ENCODE peak calls at places on chromosome 19, in eight cellular contexts. Y is spleen, X is A549, K is ascending aorta, M is tibial nerve, G is neural progenitor cell, T is pancreas, W is WERI-Rb-1. D is an unnamed sample.

GRCh38 chr19:2634228-2634951 is 68.1 kb downstream of the GNG7 start:
- DNase-seq in G (no peak), M (peak; percentile 40), W (no peak), Y (peak; percentile 85), K (no peak), T (no peak), X (no peak), D (no peak)

GRCh38 chr19:5292453-5292842 is 48.2 kb downstream of the PTPRS start:
- DNase-seq in M (peak; percentile 27), W (peak; percentile 69), T (no peak), G (no peak), K (no peak), X (no peak), Y (no peak), D (no peak)

GRCh38 chr19:33063356-33064116 is 1.2 kb downstream of the RHPN2 start:
- DNase-seq in Y (no peak), G (peak; percentile 52), T (peak; percentile 36), M (no peak), X (peak; percentile 67), W (peak; percentile 63), K (no peak), D (no peak)

GRCh38 chr19:47623151-47623920 is 14.4 kb downstream of the BICRA start:
- DNase-seq in K (no peak), M (no peak), X (no peak), G (no peak), T (no peak), Y (no peak), W (no peak), D (no peak)

GRCh38 chr19:52660981-52661380 is 22.8 kb upstream of the ZNF83 start:
- DNase-seq in G (no peak), W (no peak), M (no peak), Y (no peak), K (no peak), X (no peak), T (no peak), D (no peak)

GRCh38 chr19:52941941-52942370 is 18.7 kb upstream of the ZNF888 start:
- DNase-seq in G (peak; percentile 68), W (peak; percentile 55), T (peak; percentile 39), M (peak; percentile 18), Y (peak; percentile 85), K (no peak), X (no peak), D (peak; percentile 85)

GRCh38 chr19:2962018-2962670 is 15.2 kb upstream of the TLE6 start:
- DNase-seq in M (peak; percentile 95), T (no peak), K (no peak), G (peak; percentile 95), W (peak; percentile 56), Y (no peak), X (peak; percentile 66), D (no peak)

GRCh38 chr19:33348301-33349010 is 25.1 kb upstream of the CEBPG start:
- DNase-seq in T (no peak), K (no peak), M (no peak), X (no peak), Y (no peak), W (no peak), G (no peak), D (no peak)

GRCh38 chr19:49614096-49614857 is 23.3 kb downstream of the PRR12 start:
- DNase-seq in G (no peak), K (no peak), W (no peak), M (no peak), T (no peak), X (peak; percentile 78), Y (no peak), D (no peak)

GRCh38 chr19:2371656-2372055 is 11.6 kb downstream of the TMPRSS9 start:
- DNase-seq in K (no peak), M (no peak), X (no peak), T (no peak), G (no peak), Y (no peak), W (no peak), D (no peak)

GRCh38 chr19:18515959-18516358 is 5.9 kb downstream of the ELL start:
- DNase-seq in W (no peak), X (no peak), Y (no peak), K (no peak), T (no peak), M (no peak), G (no peak), D (no peak)
- H3K9me3 ChIP-seq in W (no peaks in the 10 kb centered on the region), X (no peaks in the 10 kb centered on the region), Y (no peaks in the 10 kb centered on the region), K (no peaks in the 10 kb centered on the region), T (no peaks in the 10 kb centered on the region), M (no peaks in the 10 kb centered on the region), G (no peaks in the 10 kb centered on the region), D (no peaks in the 10 kb centered on the region)

GRCh38 chr19:22783651-22784050 is 300 bp downstream of the ZNF99 start:
- DNase-seq in T (no peak), M (no peak), W (peak; percentile 10), K (no peak), Y (no peak), G (no peak), X (no peak), D (no peak)

GRCh38 chr19:22784051-22784450 is at the start of gene ZNF99:
- DNase-seq in G (no peak), W (peak; percentile 55), T (peak; percentile 15), Y (no peak), X (no peak), K (peak; percentile 16), M (peak; percentile 59), D (peak; percentile 79)
- H3K9me3 ChIP-seq in G (peaks cover 24% of the 10 kb centered on the region), W (peaks cover 9% of the 10 kb centered on the region), T (no peaks in the 10 kb centered on the region), Y (peaks cover 11% of the 10 kb centered on the region), X (peaks cover 39% of the 10 kb centered on the region), K (no peaks in the 10 kb centered on the region), M (peaks cover 9% of the 10 kb centered on the region), D (no peaks in the 10 kb centered on the region)

DNA sequence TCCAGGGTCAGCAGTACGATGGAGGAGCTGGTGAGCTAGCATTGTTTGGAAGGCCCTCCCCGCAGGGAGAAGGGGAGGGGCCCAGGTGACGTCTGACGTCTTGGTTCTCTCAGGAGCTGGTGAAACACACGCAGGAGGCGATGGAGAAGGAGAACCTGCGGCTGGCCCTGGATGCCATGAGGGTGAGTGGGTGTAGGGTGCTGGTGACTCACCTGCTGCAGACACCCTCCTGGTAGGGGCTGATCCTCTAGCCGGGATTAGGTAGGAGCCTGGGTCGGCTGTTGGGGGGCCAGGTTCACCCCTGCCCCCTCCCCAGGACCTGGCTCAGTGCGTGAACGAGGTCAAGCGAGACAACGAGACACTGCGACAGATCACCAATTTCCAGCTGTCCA is 55.8 kb downstream of the VAV1 start:
- DNase-seq in W (no peak), G (no peak), K (no peak), M (no peak), Y (no peak), X (peak; percentile 84), T (no peak), D (no peak)
- H3K9me3 ChIP-seq in W (no peaks in the 10 kb centered on the region), G (no peaks in the 10 kb centered on the region), K (no peaks in the 10 kb centered on the region), M (peaks cover 8% of the 10 kb centered on the region), Y (no peaks in the 10 kb centered on the region), X (no peaks in the 10 kb centered on the region), T (no peaks in the 10 kb centered on the region), D (no peaks in the 10 kb centered on the region)

GRCh38 chr19:56633021-56633420 is 9.9 kb upstream of the SMIM17 start:
- DNase-seq in G (no peak), Y (no peak), M (no peak), W (no peak), T (no peak), K (no peak), X (no peak), D (no peak)
- H3K9me3 ChIP-seq in G (peaks cover 8% of the 10 kb centered on the region), Y (peaks cover 86% of the 10 kb centered on the region), M (peaks cover 93% of the 10 kb centered on the region), W (peaks cover 9% of the 10 kb centered on the region), T (no peaks in the 10 kb centered on the region), K (peaks cover 51% of the 10 kb centered on the region), X (peaks cover 80% of the 10 kb centered on the region), D (peaks cover 10% of the 10 kb centered on the region)

D was measured in kidney.